ENCODE peak calls at places on chromosomes 6 and 20, in six cellular contexts. V is SHP77; I is glutamatergic neuron; B is neuronal stem cell; T is activated CD4-positive, CD25-positive, alpha-beta regulatory T cell; S is AG09319. L is an unnamed sample.
A peak's percentile ranks its signal among the peaks of the same experiment; 100 is the strongest.

GRCh38 chr6:83381949-83382348 is 48.9 kb downstream of the ME1 start:
- DNase-seq in B (no peak), S (no peak), T (no peak), V (no peak), I (no peak), L (no peak)

GRCh38 chr6:149026530-149026942 is 279.7 kb downstream of the UST start:
- DNase-seq in S (peak; percentile 48), I (peak; percentile 46), B (peak; percentile 44), V (peak; percentile 71), T (no peak), L (no peak)

GRCh38 chr6:33166811-33167210 is 25.5 kb downstream of the COL11A2 start:
- DNase-seq in I (no peak), T (no peak), S (no peak), V (no peak), B (no peak), L (no peak)

GRCh38 chr20:17662333-17663039 is 19.6 kb downstream of the RRBP1 start:
- DNase-seq in S (no peak), V (no peak), I (no peak), T (no peak), B (no peak), L (no peak)

GRCh38 chr6:79421001-79421411 is 116.2 kb downstream of the LCA5 start:
- DNase-seq in T (no peak), I (no peak), V (peak; percentile 22), S (no peak), B (no peak), L (no peak)

GRCh38 chr6:162363757-162364156 is 363.8 kb downstream of the PRKN start:
- DNase-seq in B (no peak), V (no peak), S (no peak), I (no peak), T (no peak), L (no peak)

GRCh38 chr20:50701055-50701963 is 10.0 kb upstream of the RIPOR3 start:
- DNase-seq in V (no peak), S (no peak), I (no peak), B (no peak), T (no peak), L (no peak)

GRCh38 chr6:8180327-8181161 is 78.2 kb upstream of the EEF1E1 start:
- DNase-seq in T (no peak), B (peak; percentile 77), V (no peak), S (peak; percentile 34), I (no peak), L (no peak)

GRCh38 chr20:12040261-12040660 is 122.6 kb downstream of the BTBD3 start:
- DNase-seq in S (no peak), B (no peak), V (peak; percentile 28), I (no peak), T (no peak), L (no peak)

GRCh38 chr20:18585134-18585533 is 2.7 kb upstream of the DTD1 start:
- DNase-seq in T (no peak), B (no peak), V (no peak), S (peak; percentile 28), I (no peak), L (no peak)

GRCh38 chr6:128368213-128369000 is 152.0 kb downstream of the PTPRK start:
- DNase-seq in T (no peak), V (no peak), B (no peak), S (no peak), I (no peak), L (no peak)

GRCh38 chr6:134551245-134551960 is 233.5 kb upstream of the SGK1 start:
- DNase-seq in I (no peak), S (peak; percentile 24), V (no peak), B (no peak), T (no peak), L (no peak)

GRCh38 chr20:53332022-53332824 is 261.4 kb downstream of the ZNF217 start:
- DNase-seq in S (no peak), B (no peak), I (no peak), V (no peak), T (no peak), L (no peak)

GRCh38 chr20:35360033-35360432 is 51.7 kb downstream of the UQCC1 start:
- DNase-seq in S (no peak), B (no peak), T (no peak), I (no peak), V (no peak), L (no peak)

GRCh38 chr6:30260036-30260504 is 46.9 kb upstream of the TRIM26 start:
- DNase-seq in T (peak; percentile 24), I (peak; percentile 33), S (no peak), V (no peak), B (peak; percentile 2), L (no peak)

GRCh38 chr6:14547284-14548001 is 429.9 kb downstream of the CD83 start:
- DNase-seq in B (no peak), S (no peak), I (no peak), V (no peak), T (no peak), L (peak; percentile 51)

L was measured in NCI-H187.